ENCODE peak calls at places on chromosomes 16 and 17, in ten cellular contexts. One of them, this sample, is unnamed.
A peak's percentile ranks its signal among the peaks of the same experiment; 100 is the strongest.

GRCh38 chr16:52068447-52069074 is 478.4 kb downstream of the TOX3 start:
- DNase-seq in GM10248: no peak
- DNase-seq in activated CD4-positive, alpha-beta T cell treated with anti-CD3 and anti-CD28 coated beads for 24 hours: no peak
- DNase-seq in bronchial epithelial cell: peak; percentile 66
- DNase-seq in HTR-8/SVneo: no peak
- DNase-seq in H9: peak; percentile 53
- DNase-seq in PC-3: peak; percentile 5
- DNase-seq in BJ: no peak
- DNase-seq in endothelial cell: peak; percentile 42
- DNase-seq in foreskin melanocyte: peak; percentile 42
- DNase-seq in this sample: peak; percentile 39

GRCh38 chr17:604719-605118 is 109.9 kb downstream of the VPS53 start:
- DNase-seq in GM10248: no peak
- DNase-seq in activated CD4-positive, alpha-beta T cell treated with anti-CD3 and anti-CD28 coated beads for 24 hours: no peak
- DNase-seq in bronchial epithelial cell: no peak
- DNase-seq in HTR-8/SVneo: no peak
- DNase-seq in H9: no peak
- DNase-seq in PC-3: no peak
- DNase-seq in BJ: no peak
- DNase-seq in endothelial cell: peak; percentile 15
- DNase-seq in foreskin melanocyte: no peak
- DNase-seq in this sample: no peak

GRCh38 chr16:59907671-59908070 is 1173.6 kb upstream of the GOT2 start:
- DNase-seq in GM10248: no peak
- DNase-seq in activated CD4-positive, alpha-beta T cell treated with anti-CD3 and anti-CD28 coated beads for 24 hours: no peak
- DNase-seq in bronchial epithelial cell: no peak
- DNase-seq in HTR-8/SVneo: no peak
- DNase-seq in H9: no peak
- DNase-seq in PC-3: no peak
- DNase-seq in BJ: no peak
- DNase-seq in endothelial cell: no peak
- DNase-seq in foreskin melanocyte: no peak
- DNase-seq in this sample: no peak

GRCh38 chr17:968812-969766 is 10.5 kb downstream of the NXN start:
- DNase-seq in GM10248: no peak
- DNase-seq in activated CD4-positive, alpha-beta T cell treated with anti-CD3 and anti-CD28 coated beads for 24 hours: no peak
- DNase-seq in bronchial epithelial cell: peak; percentile 32
- DNase-seq in HTR-8/SVneo: no peak
- DNase-seq in H9: no peak
- DNase-seq in PC-3: no peak
- DNase-seq in BJ: no peak
- DNase-seq in endothelial cell: no peak
- DNase-seq in foreskin melanocyte: no peak
- DNase-seq in this sample: no peak

GRCh38 chr16:1846416-1846815 is 19.4 kb downstream of the FAHD1 start:
- DNase-seq in GM10248: no peak
- DNase-seq in activated CD4-positive, alpha-beta T cell treated with anti-CD3 and anti-CD28 coated beads for 24 hours: no peak
- DNase-seq in bronchial epithelial cell: no peak
- DNase-seq in HTR-8/SVneo: no peak
- DNase-seq in H9: no peak
- DNase-seq in PC-3: no peak
- DNase-seq in BJ: no peak
- DNase-seq in endothelial cell: no peak
- DNase-seq in foreskin melanocyte: no peak
- DNase-seq in this sample: no peak

GRCh38 chr17:64150237-64151015 is 20.5 kb upstream of the ERN1 start:
- DNase-seq in GM10248: no peak
- DNase-seq in activated CD4-positive, alpha-beta T cell treated with anti-CD3 and anti-CD28 coated beads for 24 hours: no peak
- DNase-seq in bronchial epithelial cell: no peak
- DNase-seq in HTR-8/SVneo: no peak
- DNase-seq in H9: no peak
- DNase-seq in PC-3: no peak
- DNase-seq in BJ: no peak
- DNase-seq in endothelial cell: no peak
- DNase-seq in foreskin melanocyte: no peak
- DNase-seq in this sample: peak; percentile 22

GRCh38 chr16:1913327-1914083 is 4.7 kb downstream of the HS3ST6 start:
- DNase-seq in GM10248: no peak
- DNase-seq in activated CD4-positive, alpha-beta T cell treated with anti-CD3 and anti-CD28 coated beads for 24 hours: no peak
- DNase-seq in bronchial epithelial cell: peak; percentile 52
- DNase-seq in HTR-8/SVneo: no peak
- DNase-seq in H9: no peak
- DNase-seq in PC-3: peak; percentile 57
- DNase-seq in BJ: no peak
- DNase-seq in endothelial cell: no peak
- DNase-seq in foreskin melanocyte: no peak
- DNase-seq in this sample: no peak

GRCh38 chr16:70402916-70403659 is 35.8 kb downstream of the ST3GAL2 start:
- DNase-seq in GM10248: no peak
- DNase-seq in activated CD4-positive, alpha-beta T cell treated with anti-CD3 and anti-CD28 coated beads for 24 hours: no peak
- DNase-seq in bronchial epithelial cell: peak; percentile 50
- DNase-seq in HTR-8/SVneo: no peak
- DNase-seq in H9: no peak
- DNase-seq in PC-3: no peak
- DNase-seq in BJ: no peak
- DNase-seq in endothelial cell: no peak
- DNase-seq in foreskin melanocyte: no peak
- DNase-seq in this sample: peak; percentile 72

GRCh38 chr16:85563515-85564276 is 49.4 kb upstream of the GSE1 start:
- DNase-seq in GM10248: no peak
- DNase-seq in activated CD4-positive, alpha-beta T cell treated with anti-CD3 and anti-CD28 coated beads for 24 hours: no peak
- DNase-seq in bronchial epithelial cell: no peak
- DNase-seq in HTR-8/SVneo: no peak
- DNase-seq in H9: no peak
- DNase-seq in PC-3: peak; percentile 4
- DNase-seq in BJ: no peak
- DNase-seq in endothelial cell: peak; percentile 66
- DNase-seq in foreskin melanocyte: peak; percentile 89
- DNase-seq in this sample: no peak

GRCh38 chr17:81142301-81143199 is 22.8 kb upstream of the PVALEF start:
- DNase-seq in GM10248: peak; percentile 83
- DNase-seq in activated CD4-positive, alpha-beta T cell treated with anti-CD3 and anti-CD28 coated beads for 24 hours: peak; percentile 50
- DNase-seq in bronchial epithelial cell: peak; percentile 55
- DNase-seq in HTR-8/SVneo: peak; percentile 85
- DNase-seq in H9: peak; percentile 89
- DNase-seq in PC-3: peak; percentile 83
- DNase-seq in BJ: peak; percentile 9
- DNase-seq in endothelial cell: peak; percentile 84
- DNase-seq in foreskin melanocyte: peak; percentile 53
- DNase-seq in this sample: peak; percentile 67

GRCh38 chr17:81422776-81423697 is 27.8 kb downstream of the BAHCC1 start:
- DNase-seq in GM10248: no peak
- DNase-seq in activated CD4-positive, alpha-beta T cell treated with anti-CD3 and anti-CD28 coated beads for 24 hours: no peak
- DNase-seq in bronchial epithelial cell: peak; percentile 87
- DNase-seq in HTR-8/SVneo: peak; percentile 91
- DNase-seq in H9: peak; percentile 69
- DNase-seq in PC-3: peak; percentile 93
- DNase-seq in BJ: peak; percentile 72
- DNase-seq in endothelial cell: no peak
- DNase-seq in foreskin melanocyte: no peak
- DNase-seq in this sample: no peak

GRCh38 chr16:17369441-17369951 is 101.3 kb downstream of the XYLT1 start:
- DNase-seq in GM10248: peak; percentile 65
- DNase-seq in activated CD4-positive, alpha-beta T cell treated with anti-CD3 and anti-CD28 coated beads for 24 hours: no peak
- DNase-seq in bronchial epithelial cell: no peak
- DNase-seq in HTR-8/SVneo: no peak
- DNase-seq in H9: no peak
- DNase-seq in PC-3: no peak
- DNase-seq in BJ: no peak
- DNase-seq in endothelial cell: no peak
- DNase-seq in foreskin melanocyte: no peak
- DNase-seq in this sample: peak; percentile 96

GRCh38 chr16:81693047-81693446 is 86.0 kb upstream of the PLCG2 start:
- DNase-seq in GM10248: no peak
- DNase-seq in activated CD4-positive, alpha-beta T cell treated with anti-CD3 and anti-CD28 coated beads for 24 hours: no peak
- DNase-seq in bronchial epithelial cell: no peak
- DNase-seq in HTR-8/SVneo: no peak
- DNase-seq in H9: no peak
- DNase-seq in PC-3: no peak
- DNase-seq in BJ: peak; percentile 59
- DNase-seq in endothelial cell: no peak
- DNase-seq in foreskin melanocyte: no peak
- DNase-seq in this sample: no peak

GRCh38 chr17:53626286-53626685 is 196.4 kb upstream of the KIF2B start:
- DNase-seq in GM10248: no peak
- DNase-seq in activated CD4-positive, alpha-beta T cell treated with anti-CD3 and anti-CD28 coated beads for 24 hours: no peak
- DNase-seq in bronchial epithelial cell: peak; percentile 78
- DNase-seq in HTR-8/SVneo: peak; percentile 19
- DNase-seq in H9: no peak
- DNase-seq in PC-3: peak; percentile 67
- DNase-seq in BJ: no peak
- DNase-seq in endothelial cell: no peak
- DNase-seq in foreskin melanocyte: peak; percentile 17
- DNase-seq in this sample: no peak

GRCh38 chr16:89859809-89860075 is 13.7 kb upstream of the TCF25 start:
- DNase-seq in GM10248: no peak
- DNase-seq in activated CD4-positive, alpha-beta T cell treated with anti-CD3 and anti-CD28 coated beads for 24 hours: no peak
- DNase-seq in bronchial epithelial cell: no peak
- DNase-seq in HTR-8/SVneo: no peak
- DNase-seq in H9: no peak
- DNase-seq in PC-3: no peak
- DNase-seq in BJ: no peak
- DNase-seq in endothelial cell: no peak
- DNase-seq in foreskin melanocyte: no peak
- DNase-seq in this sample: no peak

GRCh38 chr17:80951121-80952090 is 40.2 kb upstream of the CHMP6 start:
- DNase-seq in GM10248: no peak
- DNase-seq in activated CD4-positive, alpha-beta T cell treated with anti-CD3 and anti-CD28 coated beads for 24 hours: no peak
- DNase-seq in bronchial epithelial cell: no peak
- DNase-seq in HTR-8/SVneo: no peak
- DNase-seq in H9: no peak
- DNase-seq in PC-3: no peak
- DNase-seq in BJ: no peak
- DNase-seq in endothelial cell: no peak
- DNase-seq in foreskin melanocyte: no peak
- DNase-seq in this sample: no peak

GRCh38 chr17:82871056-82871775 is 31.4 kb upstream of the ZNF750 start:
- DNase-seq in GM10248: peak; percentile 87
- DNase-seq in activated CD4-positive, alpha-beta T cell treated with anti-CD3 and anti-CD28 coated beads for 24 hours: no peak
- DNase-seq in bronchial epithelial cell: peak; percentile 45
- DNase-seq in HTR-8/SVneo: no peak
- DNase-seq in H9: no peak
- DNase-seq in PC-3: no peak
- DNase-seq in BJ: no peak
- DNase-seq in endothelial cell: no peak
- DNase-seq in foreskin melanocyte: no peak
- DNase-seq in this sample: no peak

GRCh38 chr17:74730491-74731346 is 6.3 kb upstream of the RAB37 start:
- DNase-seq in GM10248: no peak
- DNase-seq in activated CD4-positive, alpha-beta T cell treated with anti-CD3 and anti-CD28 coated beads for 24 hours: no peak
- DNase-seq in bronchial epithelial cell: no peak
- DNase-seq in HTR-8/SVneo: no peak
- DNase-seq in H9: no peak
- DNase-seq in PC-3: peak; percentile 53
- DNase-seq in BJ: no peak
- DNase-seq in endothelial cell: no peak
- DNase-seq in foreskin melanocyte: no peak
- DNase-seq in this sample: peak; percentile 37

GRCh38 chr17:7176870-7177209 is 2.3 kb downstream of the ASGR1 start:
- DNase-seq in GM10248: peak; percentile 22
- DNase-seq in activated CD4-positive, alpha-beta T cell treated with anti-CD3 and anti-CD28 coated beads for 24 hours: no peak
- DNase-seq in bronchial epithelial cell: no peak
- DNase-seq in HTR-8/SVneo: no peak
- DNase-seq in H9: peak; percentile 72
- DNase-seq in PC-3: no peak
- DNase-seq in BJ: no peak
- DNase-seq in endothelial cell: peak; percentile 23
- DNase-seq in foreskin melanocyte: no peak
- DNase-seq in this sample: no peak

GRCh38 chr16:54690710-54691109 is 240.0 kb upstream of the IRX5 start:
- DNase-seq in GM10248: no peak
- DNase-seq in activated CD4-positive, alpha-beta T cell treated with anti-CD3 and anti-CD28 coated beads for 24 hours: no peak
- DNase-seq in bronchial epithelial cell: no peak
- DNase-seq in HTR-8/SVneo: no peak
- DNase-seq in H9: no peak
- DNase-seq in PC-3: no peak
- DNase-seq in BJ: no peak
- DNase-seq in endothelial cell: no peak
- DNase-seq in foreskin melanocyte: no peak
- DNase-seq in this sample: peak; percentile 82

GRCh38 chr16:11057696-11058345 is 113.5 kb downstream of the CLEC16A start:
- DNase-seq in GM10248: no peak
- DNase-seq in activated CD4-positive, alpha-beta T cell treated with anti-CD3 and anti-CD28 coated beads for 24 hours: no peak
- DNase-seq in bronchial epithelial cell: no peak
- DNase-seq in HTR-8/SVneo: no peak
- DNase-seq in H9: no peak
- DNase-seq in PC-3: no peak
- DNase-seq in BJ: no peak
- DNase-seq in endothelial cell: no peak
- DNase-seq in foreskin melanocyte: no peak
- DNase-seq in this sample: peak; percentile 33

GRCh38 chr16:11181889-11182279 is 74.1 kb downstream of the SOCS1 start:
- DNase-seq in GM10248: no peak
- DNase-seq in activated CD4-positive, alpha-beta T cell treated with anti-CD3 and anti-CD28 coated beads for 24 hours: peak; percentile 35
- DNase-seq in bronchial epithelial cell: peak; percentile 29
- DNase-seq in HTR-8/SVneo: no peak
- DNase-seq in H9: no peak
- DNase-seq in PC-3: no peak
- DNase-seq in BJ: no peak
- DNase-seq in endothelial cell: no peak
- DNase-seq in foreskin melanocyte: no peak
- DNase-seq in this sample: peak; percentile 90

GRCh38 chr17:80761421-80761871 is 216.8 kb downstream of the RPTOR start:
- DNase-seq in GM10248: no peak
- DNase-seq in activated CD4-positive, alpha-beta T cell treated with anti-CD3 and anti-CD28 coated beads for 24 hours: peak; percentile 64
- DNase-seq in bronchial epithelial cell: peak; percentile 82
- DNase-seq in HTR-8/SVneo: peak; percentile 82
- DNase-seq in H9: no peak
- DNase-seq in PC-3: peak; percentile 95
- DNase-seq in BJ: no peak
- DNase-seq in endothelial cell: no peak
- DNase-seq in foreskin melanocyte: no peak
- DNase-seq in this sample: no peak

GRCh38 chr16:19102187-19102872 is 11.4 kb upstream of the ITPRIPL2 start:
- DNase-seq in GM10248: no peak
- DNase-seq in activated CD4-positive, alpha-beta T cell treated with anti-CD3 and anti-CD28 coated beads for 24 hours: no peak
- DNase-seq in bronchial epithelial cell: no peak
- DNase-seq in HTR-8/SVneo: no peak
- DNase-seq in H9: no peak
- DNase-seq in PC-3: peak; percentile 53
- DNase-seq in BJ: no peak
- DNase-seq in endothelial cell: no peak
- DNase-seq in foreskin melanocyte: no peak
- DNase-seq in this sample: no peak

GRCh38 chr17:38844261-38844757 is 9.2 kb downstream of the RPL23 start:
- DNase-seq in GM10248: no peak
- DNase-seq in activated CD4-positive, alpha-beta T cell treated with anti-CD3 and anti-CD28 coated beads for 24 hours: no peak
- DNase-seq in bronchial epithelial cell: no peak
- DNase-seq in HTR-8/SVneo: no peak
- DNase-seq in H9: no peak
- DNase-seq in PC-3: no peak
- DNase-seq in BJ: no peak
- DNase-seq in endothelial cell: no peak
- DNase-seq in foreskin melanocyte: no peak
- DNase-seq in this sample: peak; percentile 18

GRCh38 chr16:74752258-74752657 is 22.4 kb downstream of the FA2H start:
- DNase-seq in GM10248: no peak
- DNase-seq in activated CD4-positive, alpha-beta T cell treated with anti-CD3 and anti-CD28 coated beads for 24 hours: no peak
- DNase-seq in bronchial epithelial cell: no peak
- DNase-seq in HTR-8/SVneo: no peak
- DNase-seq in H9: no peak
- DNase-seq in PC-3: no peak
- DNase-seq in BJ: no peak
- DNase-seq in endothelial cell: no peak
- DNase-seq in foreskin melanocyte: no peak
- DNase-seq in this sample: no peak

GRCh38 chr17:13513039-13513405 is 88.7 kb downstream of the HS3ST3A1 start:
- DNase-seq in GM10248: no peak
- DNase-seq in activated CD4-positive, alpha-beta T cell treated with anti-CD3 and anti-CD28 coated beads for 24 hours: no peak
- DNase-seq in bronchial epithelial cell: no peak
- DNase-seq in HTR-8/SVneo: no peak
- DNase-seq in H9: no peak
- DNase-seq in PC-3: peak; percentile 64
- DNase-seq in BJ: no peak
- DNase-seq in endothelial cell: no peak
- DNase-seq in foreskin melanocyte: no peak
- DNase-seq in this sample: no peak

GRCh38 chr17:31581491-31581890 is 190.0 kb downstream of the RAB11FIP4 start:
- DNase-seq in GM10248: no peak
- DNase-seq in activated CD4-positive, alpha-beta T cell treated with anti-CD3 and anti-CD28 coated beads for 24 hours: no peak
- DNase-seq in bronchial epithelial cell: no peak
- DNase-seq in HTR-8/SVneo: no peak
- DNase-seq in H9: peak; percentile 32
- DNase-seq in PC-3: no peak
- DNase-seq in BJ: no peak
- DNase-seq in endothelial cell: no peak
- DNase-seq in foreskin melanocyte: no peak
- DNase-seq in this sample: peak; percentile 9

This sample was measured in MV-4-11.